ENCODE peak calls at places on chromosomes 1 and 21, in eight cellular contexts. One of them, this sample, is unnamed.

GRCh38 chr1:159786465-159786864 is 5.7 kb downstream of the DUSP23 start:
- DNase-seq in cardiac fibroblast: peak; percentile 9
- DNase-seq in hepatocyte: no peak
- DNase-seq in B cell: no peak
- DNase-seq in fibroblast of lung: no peak
- DNase-seq in neural crest cell: no peak
- DNase-seq in AG09309: no peak
- DNase-seq in mammary epithelial cell: no peak
- DNase-seq in this sample: no peak

GRCh38 chr1:248821101-248821500 is 4.6 kb downstream of the SH3BP5L start:
- DNase-seq in hepatocyte: no peak
- DNase-seq in AG09309: peak; percentile 49
- DNase-seq in fibroblast of lung: peak; percentile 32
- DNase-seq in mammary epithelial cell: peak; percentile 21
- DNase-seq in neural crest cell: no peak
- DNase-seq in B cell: no peak
- DNase-seq in cardiac fibroblast: peak; percentile 92
- DNase-seq in this sample: no peak

GRCh38 chr1:205310981-205311704 is 10.4 kb downstream of the NUAK2 start:
- DNase-seq in fibroblast of lung: no peak
- DNase-seq in B cell: peak; percentile 72
- DNase-seq in AG09309: no peak
- DNase-seq in neural crest cell: no peak
- DNase-seq in mammary epithelial cell: no peak
- DNase-seq in cardiac fibroblast: no peak
- DNase-seq in hepatocyte: no peak
- DNase-seq in this sample: no peak

GRCh38 chr1:161069731-161070270 is at the start of gene ARHGAP30:
- DNase-seq in neural crest cell: no peak
- DNase-seq in B cell: peak; percentile 89
- DNase-seq in cardiac fibroblast: no peak
- DNase-seq in fibroblast of lung: no peak
- DNase-seq in mammary epithelial cell: no peak
- DNase-seq in AG09309: no peak
- DNase-seq in hepatocyte: no peak
- DNase-seq in this sample: no peak

GRCh38 chr1:27141266-27142003 is 13.5 kb downstream of the SLC9A1 start:
- DNase-seq in cardiac fibroblast: no peak
- DNase-seq in neural crest cell: no peak
- DNase-seq in B cell: no peak
- DNase-seq in mammary epithelial cell: peak; percentile 68
- DNase-seq in AG09309: no peak
- DNase-seq in fibroblast of lung: no peak
- DNase-seq in hepatocyte: no peak
- DNase-seq in this sample: no peak

GRCh38 chr1:2347409-2347785 is 44.0 kb downstream of the MORN1 start:
- DNase-seq in fibroblast of lung: no peak
- DNase-seq in mammary epithelial cell: no peak
- DNase-seq in neural crest cell: no peak
- DNase-seq in AG09309: no peak
- DNase-seq in cardiac fibroblast: no peak
- DNase-seq in B cell: no peak
- DNase-seq in hepatocyte: no peak
- DNase-seq in this sample: peak; percentile 12

GRCh38 chr1:109477821-109478220 is 5.9 kb upstream of the ATXN7L2 start:
- DNase-seq in neural crest cell: no peak
- DNase-seq in B cell: no peak
- DNase-seq in fibroblast of lung: no peak
- DNase-seq in hepatocyte: no peak
- DNase-seq in cardiac fibroblast: no peak
- DNase-seq in mammary epithelial cell: no peak
- DNase-seq in AG09309: no peak
- DNase-seq in this sample: no peak

GRCh38 chr21:33313611-33314010 is 11.2 kb upstream of the IFNAR1 start:
- DNase-seq in hepatocyte: no peak
- DNase-seq in fibroblast of lung: no peak
- DNase-seq in cardiac fibroblast: no peak
- DNase-seq in B cell: no peak
- DNase-seq in mammary epithelial cell: no peak
- DNase-seq in neural crest cell: no peak
- DNase-seq in AG09309: no peak
- DNase-seq in this sample: no peak

GRCh38 chr1:115429884-115430283 is 91.8 kb upstream of the NGF start:
- DNase-seq in AG09309: no peak
- DNase-seq in B cell: no peak
- DNase-seq in neural crest cell: no peak
- DNase-seq in hepatocyte: no peak
- DNase-seq in mammary epithelial cell: peak; percentile 74
- DNase-seq in cardiac fibroblast: peak; percentile 38
- DNase-seq in fibroblast of lung: no peak
- DNase-seq in this sample: no peak

GRCh38 chr1:25624155-25624554 is 7.6 kb downstream of the MAN1C1 start:
- DNase-seq in mammary epithelial cell: no peak
- DNase-seq in hepatocyte: no peak
- DNase-seq in fibroblast of lung: no peak
- DNase-seq in neural crest cell: no peak
- DNase-seq in cardiac fibroblast: no peak
- DNase-seq in B cell: no peak
- DNase-seq in AG09309: no peak
- DNase-seq in this sample: no peak

GRCh38 chr1:202084791-202085681 is 37.7 kb upstream of the GPR37L1 start:
- DNase-seq in B cell: no peak
- DNase-seq in mammary epithelial cell: peak; percentile 45
- DNase-seq in AG09309: no peak
- DNase-seq in neural crest cell: peak; percentile 15
- DNase-seq in hepatocyte: peak; percentile 65
- DNase-seq in fibroblast of lung: no peak
- DNase-seq in cardiac fibroblast: no peak
- DNase-seq in this sample: no peak

GRCh38 chr1:108314815-108315214 is 70.9 kb upstream of the NBPF4 start:
- DNase-seq in AG09309: no peak
- DNase-seq in fibroblast of lung: no peak
- DNase-seq in neural crest cell: no peak
- DNase-seq in B cell: no peak
- DNase-seq in cardiac fibroblast: no peak
- DNase-seq in mammary epithelial cell: no peak
- DNase-seq in hepatocyte: no peak
- DNase-seq in this sample: no peak

GRCh38 chr1:35555601-35556477 is 1.4 kb downstream of the KIAA0319L start:
- DNase-seq in mammary epithelial cell: peak; percentile 92
- DNase-seq in fibroblast of lung: no peak
- DNase-seq in B cell: no peak
- DNase-seq in AG09309: peak; percentile 55
- DNase-seq in hepatocyte: peak; percentile 57
- DNase-seq in cardiac fibroblast: peak; percentile 91
- DNase-seq in neural crest cell: no peak
- DNase-seq in this sample: no peak

GRCh38 chr1:44786138-44786840 is 1.7 kb downstream of the BEST4 start:
- DNase-seq in neural crest cell: peak; percentile 73
- DNase-seq in B cell: peak; percentile 83
- DNase-seq in fibroblast of lung: peak; percentile 50
- DNase-seq in cardiac fibroblast: peak; percentile 58
- DNase-seq in AG09309: no peak
- DNase-seq in hepatocyte: peak; percentile 89
- DNase-seq in mammary epithelial cell: peak; percentile 40
- DNase-seq in this sample: peak; percentile 82

GRCh38 chr1:233375653-233376052 is 48.1 kb downstream of the MAP3K21 start:
- DNase-seq in cardiac fibroblast: no peak
- DNase-seq in hepatocyte: no peak
- DNase-seq in neural crest cell: no peak
- DNase-seq in mammary epithelial cell: no peak
- DNase-seq in fibroblast of lung: no peak
- DNase-seq in AG09309: no peak
- DNase-seq in B cell: no peak
- DNase-seq in this sample: no peak

GRCh38 chr1:95057361-95057760 is 15.4 kb downstream of the ALG14 start:
- DNase-seq in hepatocyte: no peak
- DNase-seq in mammary epithelial cell: no peak
- DNase-seq in fibroblast of lung: no peak
- DNase-seq in cardiac fibroblast: no peak
- DNase-seq in AG09309: no peak
- DNase-seq in neural crest cell: no peak
- DNase-seq in B cell: no peak
- DNase-seq in this sample: no peak

GRCh38 chr1:217911908-217912307 is 280.8 kb downstream of the SPATA17 start:
- DNase-seq in B cell: no peak
- DNase-seq in cardiac fibroblast: no peak
- DNase-seq in mammary epithelial cell: no peak
- DNase-seq in hepatocyte: no peak
- DNase-seq in AG09309: no peak
- DNase-seq in neural crest cell: no peak
- DNase-seq in fibroblast of lung: peak; percentile 6
- DNase-seq in this sample: no peak

GRCh38 chr1:208935517-208936187 is 647.9 kb upstream of the CAMK1G start:
- DNase-seq in neural crest cell: no peak
- DNase-seq in B cell: no peak
- DNase-seq in cardiac fibroblast: no peak
- DNase-seq in mammary epithelial cell: no peak
- DNase-seq in AG09309: no peak
- DNase-seq in fibroblast of lung: no peak
- DNase-seq in hepatocyte: no peak
- DNase-seq in this sample: no peak

GRCh38 chr1:212073490-212073889 is 37.9 kb downstream of the DTL start:
- DNase-seq in hepatocyte: no peak
- DNase-seq in AG09309: no peak
- DNase-seq in cardiac fibroblast: no peak
- DNase-seq in fibroblast of lung: peak; percentile 47
- DNase-seq in neural crest cell: no peak
- DNase-seq in mammary epithelial cell: no peak
- DNase-seq in B cell: no peak
- DNase-seq in this sample: no peak

GRCh38 chr1:8374812-8375211 is 56.9 kb downstream of the SLC45A1 start:
- DNase-seq in cardiac fibroblast: peak; percentile 59
- DNase-seq in fibroblast of lung: peak; percentile 63
- DNase-seq in hepatocyte: no peak
- DNase-seq in mammary epithelial cell: peak; percentile 46
- DNase-seq in B cell: no peak
- DNase-seq in neural crest cell: no peak
- DNase-seq in AG09309: no peak
- DNase-seq in this sample: no peak
- TF ChIP-seq CTCF in cardiac fibroblast: peak; percentile 54
- TF ChIP-seq CTCF in fibroblast of lung: peak; percentile 45
- TF ChIP-seq CTCF in hepatocyte: peak; percentile 26
- TF ChIP-seq CTCF in mammary epithelial cell: peak; percentile 69
- TF ChIP-seq CTCF in B cell: peak; percentile 26
- TF ChIP-seq CTCF in neural crest cell: peak; percentile 55
- TF ChIP-seq CTCF in AG09309: peak; percentile 46
- TF ChIP-seq CTCF in this sample: peak; percentile 26

DNA sequence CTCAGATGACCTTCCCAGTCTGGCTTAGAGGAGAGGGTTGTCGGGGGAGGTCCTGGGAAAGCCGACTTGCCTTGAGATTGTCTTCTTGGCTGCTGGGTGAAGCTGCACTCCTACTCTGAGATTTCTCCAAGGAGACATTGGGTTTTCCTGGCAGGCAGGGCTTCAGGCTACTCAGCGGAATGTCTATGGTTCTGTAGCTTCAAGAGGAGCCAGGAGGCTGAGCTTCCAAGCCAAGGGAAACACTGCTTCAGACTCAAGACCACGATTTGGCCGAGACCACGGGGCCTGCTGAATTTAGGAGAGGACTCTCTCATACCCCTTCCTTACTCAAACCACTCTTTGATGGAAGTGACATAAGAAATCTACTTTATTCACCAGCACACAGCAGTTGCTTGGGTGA is 67.8 kb downstream of the NTMT2 start:
- DNase-seq in hepatocyte: no peak
- DNase-seq in B cell: no peak
- DNase-seq in neural crest cell: no peak
- DNase-seq in fibroblast of lung: no peak
- DNase-seq in cardiac fibroblast: no peak
- DNase-seq in AG09309: no peak
- DNase-seq in mammary epithelial cell: no peak
- DNase-seq in this sample: no peak
- TF ChIP-seq CTCF in hepatocyte: no peak
- TF ChIP-seq CTCF in B cell: no peak
- TF ChIP-seq CTCF in neural crest cell: no peak
- TF ChIP-seq CTCF in fibroblast of lung: no peak
- TF ChIP-seq CTCF in cardiac fibroblast: no peak
- TF ChIP-seq CTCF in AG09309: no peak
- TF ChIP-seq CTCF in mammary epithelial cell: no peak
- TF ChIP-seq CTCF in this sample: no peak

GRCh38 chr1:41444246-41444645 is 40.2 kb downstream of the EDN2 start:
- DNase-seq in fibroblast of lung: no peak
- DNase-seq in neural crest cell: no peak
- DNase-seq in B cell: no peak
- DNase-seq in mammary epithelial cell: no peak
- DNase-seq in hepatocyte: no peak
- DNase-seq in cardiac fibroblast: no peak
- DNase-seq in AG09309: no peak
- DNase-seq in this sample: no peak
- TF ChIP-seq CTCF in fibroblast of lung: no peak
- TF ChIP-seq CTCF in neural crest cell: peak; percentile 40
- TF ChIP-seq CTCF in B cell: no peak
- TF ChIP-seq CTCF in mammary epithelial cell: peak; percentile 22
- TF ChIP-seq CTCF in hepatocyte: peak; percentile 20
- TF ChIP-seq CTCF in cardiac fibroblast: peak; percentile 13
- TF ChIP-seq CTCF in AG09309: peak; percentile 24
- TF ChIP-seq CTCF in this sample: peak; percentile 24

GRCh38 chr1:228258486-228258885 is 50.6 kb downstream of the OBSCN start:
- DNase-seq in cardiac fibroblast: no peak
- DNase-seq in B cell: no peak
- DNase-seq in fibroblast of lung: no peak
- DNase-seq in hepatocyte: no peak
- DNase-seq in neural crest cell: no peak
- DNase-seq in mammary epithelial cell: no peak
- DNase-seq in AG09309: no peak
- DNase-seq in this sample: no peak

GRCh38 chr1:228259368-228259894 is 51.6 kb downstream of the OBSCN start:
- DNase-seq in fibroblast of lung: no peak
- DNase-seq in cardiac fibroblast: no peak
- DNase-seq in neural crest cell: no peak
- DNase-seq in B cell: no peak
- DNase-seq in AG09309: no peak
- DNase-seq in mammary epithelial cell: no peak
- DNase-seq in hepatocyte: no peak
- DNase-seq in this sample: no peak

GRCh38 chr1:228262475-228262874 is 54.6 kb downstream of the OBSCN start:
- DNase-seq in mammary epithelial cell: no peak
- DNase-seq in AG09309: no peak
- DNase-seq in fibroblast of lung: no peak
- DNase-seq in cardiac fibroblast: no peak
- DNase-seq in B cell: no peak
- DNase-seq in neural crest cell: no peak
- DNase-seq in hepatocyte: no peak
- DNase-seq in this sample: no peak

GRCh38 chr1:228261706-228262105 is 53.9 kb downstream of the OBSCN start:
- DNase-seq in fibroblast of lung: no peak
- DNase-seq in mammary epithelial cell: no peak
- DNase-seq in B cell: no peak
- DNase-seq in neural crest cell: no peak
- DNase-seq in cardiac fibroblast: no peak
- DNase-seq in AG09309: no peak
- DNase-seq in hepatocyte: no peak
- DNase-seq in this sample: no peak

GRCh38 chr1:228259951-228260350 is 52.1 kb downstream of the OBSCN start:
- DNase-seq in cardiac fibroblast: no peak
- DNase-seq in AG09309: no peak
- DNase-seq in B cell: no peak
- DNase-seq in hepatocyte: no peak
- DNase-seq in neural crest cell: no peak
- DNase-seq in fibroblast of lung: no peak
- DNase-seq in mammary epithelial cell: no peak
- DNase-seq in this sample: no peak
- TF ChIP-seq CTCF in cardiac fibroblast: no peak
- TF ChIP-seq CTCF in AG09309: peak; percentile 29
- TF ChIP-seq CTCF in B cell: no peak
- TF ChIP-seq CTCF in hepatocyte: no peak
- TF ChIP-seq CTCF in neural crest cell: peak; percentile 15
- TF ChIP-seq CTCF in fibroblast of lung: no peak
- TF ChIP-seq CTCF in mammary epithelial cell: peak; percentile 22
- TF ChIP-seq CTCF in this sample: no peak